ENCODE peak calls at places on chromosomes 11 and 22, in ten cellular contexts. One of them, this sample, is unnamed.

GRCh38 chr22:43618517-43618916 is 193.6 kb downstream of the EFCAB6 start:
- DNase-seq in upper lobe of right lung: no peak
- DNase-seq in heart right ventricle: no peak
- DNase-seq in epithelial cell of esophagus: no peak
- DNase-seq in PC-9: peak
- DNase-seq in A549: no peak
- DNase-seq in ovary: no peak
- DNase-seq in AG04449: no peak
- DNase-seq in pancreas: no peak
- DNase-seq in fibroblast of mammary gland: no peak
- DNase-seq in this sample: no peak

GRCh38 chr22:19679476-19680099 is 34.7 kb upstream of the SEPTIN5 start:
- DNase-seq in upper lobe of right lung: peak
- DNase-seq in heart right ventricle: peak
- DNase-seq in epithelial cell of esophagus: peak
- DNase-seq in PC-9: no peak
- DNase-seq in A549: peak
- DNase-seq in ovary: peak
- DNase-seq in AG04449: no peak
- DNase-seq in pancreas: peak
- DNase-seq in fibroblast of mammary gland: no peak
- DNase-seq in this sample: peak

GRCh38 chr22:23804781-23805291 is 18.1 kb downstream of the SMARCB1 start:
- DNase-seq in upper lobe of right lung: no peak
- DNase-seq in heart right ventricle: no peak
- DNase-seq in epithelial cell of esophagus: no peak
- DNase-seq in PC-9: no peak
- DNase-seq in A549: no peak
- DNase-seq in ovary: no peak
- DNase-seq in AG04449: no peak
- DNase-seq in pancreas: no peak
- DNase-seq in fibroblast of mammary gland: no peak
- DNase-seq in this sample: no peak

GRCh38 chr11:3154001-3154599 is 11.0 kb downstream of the OSBPL5 start:
- DNase-seq in upper lobe of right lung: peak
- DNase-seq in heart right ventricle: no peak
- DNase-seq in epithelial cell of esophagus: no peak
- DNase-seq in PC-9: no peak
- DNase-seq in A549: no peak
- DNase-seq in ovary: no peak
- DNase-seq in AG04449: no peak
- DNase-seq in pancreas: peak
- DNase-seq in fibroblast of mammary gland: peak
- DNase-seq in this sample: no peak

GRCh38 chr11:15969281-15969680 is 387.1 kb downstream of the SOX6 start:
- DNase-seq in upper lobe of right lung: no peak
- DNase-seq in heart right ventricle: peak
- DNase-seq in epithelial cell of esophagus: peak
- DNase-seq in PC-9: peak
- DNase-seq in A549: peak
- DNase-seq in ovary: peak
- DNase-seq in AG04449: peak
- DNase-seq in pancreas: peak
- DNase-seq in fibroblast of mammary gland: peak
- DNase-seq in this sample: peak

GRCh38 chr22:35312198-35313059 is 12.7 kb downstream of the TOM1 start:
- DNase-seq in upper lobe of right lung: peak
- DNase-seq in heart right ventricle: no peak
- DNase-seq in epithelial cell of esophagus: peak
- DNase-seq in PC-9: peak
- DNase-seq in A549: no peak
- DNase-seq in ovary: peak
- DNase-seq in AG04449: peak
- DNase-seq in pancreas: no peak
- DNase-seq in fibroblast of mammary gland: peak
- DNase-seq in this sample: peak

GRCh38 chr22:35971418-35972119 is 57.1 kb downstream of the RBFOX2 start:
- DNase-seq in upper lobe of right lung: no peak
- DNase-seq in heart right ventricle: peak
- DNase-seq in epithelial cell of esophagus: no peak
- DNase-seq in PC-9: no peak
- DNase-seq in A549: no peak
- DNase-seq in ovary: no peak
- DNase-seq in AG04449: peak
- DNase-seq in pancreas: no peak
- DNase-seq in fibroblast of mammary gland: peak
- DNase-seq in this sample: peak

GRCh38 chr22:36954251-36955014 is 41.0 kb downstream of the CSF2RB start:
- DNase-seq in upper lobe of right lung: no peak
- DNase-seq in heart right ventricle: no peak
- DNase-seq in epithelial cell of esophagus: no peak
- DNase-seq in PC-9: no peak
- DNase-seq in A549: no peak
- DNase-seq in ovary: no peak
- DNase-seq in AG04449: no peak
- DNase-seq in pancreas: no peak
- DNase-seq in fibroblast of mammary gland: no peak
- DNase-seq in this sample: no peak

GRCh38 chr11:73270089-73270854 is 1.9 kb upstream of the P2RY6 start:
- DNase-seq in upper lobe of right lung: peak
- DNase-seq in heart right ventricle: no peak
- DNase-seq in epithelial cell of esophagus: no peak
- DNase-seq in PC-9: no peak
- DNase-seq in A549: no peak
- DNase-seq in ovary: no peak
- DNase-seq in AG04449: no peak
- DNase-seq in pancreas: no peak
- DNase-seq in fibroblast of mammary gland: no peak
- DNase-seq in this sample: no peak
- H3K4me3 ChIP-seq in upper lobe of right lung: no peak
- H3K4me3 ChIP-seq in heart right ventricle: no peak
- H3K4me3 ChIP-seq in epithelial cell of esophagus: no peak
- H3K4me3 ChIP-seq in PC-9: peak
- H3K4me3 ChIP-seq in A549: no peak
- H3K4me3 ChIP-seq in ovary: no peak
- H3K4me3 ChIP-seq in AG04449: no peak
- H3K4me3 ChIP-seq in pancreas: no peak
- H3K4me3 ChIP-seq in fibroblast of mammary gland: no peak
- H3K4me3 ChIP-seq in this sample: no peak

GRCh38 chr11:47430524-47430923 is 4.3 kb upstream of the PSMC3 start:
- DNase-seq in upper lobe of right lung: no peak
- DNase-seq in heart right ventricle: no peak
- DNase-seq in epithelial cell of esophagus: no peak
- DNase-seq in PC-9: no peak
- DNase-seq in A549: no peak
- DNase-seq in ovary: no peak
- DNase-seq in AG04449: no peak
- DNase-seq in pancreas: no peak
- DNase-seq in fibroblast of mammary gland: no peak
- DNase-seq in this sample: no peak

GRCh38 chr11:47425611-47426010 is 628 bp downstream of the PSMC3 start:
- DNase-seq in upper lobe of right lung: no peak
- DNase-seq in heart right ventricle: no peak
- DNase-seq in epithelial cell of esophagus: no peak
- DNase-seq in PC-9: no peak
- DNase-seq in A549: no peak
- DNase-seq in ovary: no peak
- DNase-seq in AG04449: no peak
- DNase-seq in pancreas: no peak
- DNase-seq in fibroblast of mammary gland: no peak
- DNase-seq in this sample: no peak

GRCh38 chr11:47431356-47432083 is 5.3 kb upstream of the PSMC3 start:
- DNase-seq in upper lobe of right lung: no peak
- DNase-seq in heart right ventricle: no peak
- DNase-seq in epithelial cell of esophagus: no peak
- DNase-seq in PC-9: no peak
- DNase-seq in A549: no peak
- DNase-seq in ovary: no peak
- DNase-seq in AG04449: no peak
- DNase-seq in pancreas: no peak
- DNase-seq in fibroblast of mammary gland: no peak
- DNase-seq in this sample: no peak

DNA sequence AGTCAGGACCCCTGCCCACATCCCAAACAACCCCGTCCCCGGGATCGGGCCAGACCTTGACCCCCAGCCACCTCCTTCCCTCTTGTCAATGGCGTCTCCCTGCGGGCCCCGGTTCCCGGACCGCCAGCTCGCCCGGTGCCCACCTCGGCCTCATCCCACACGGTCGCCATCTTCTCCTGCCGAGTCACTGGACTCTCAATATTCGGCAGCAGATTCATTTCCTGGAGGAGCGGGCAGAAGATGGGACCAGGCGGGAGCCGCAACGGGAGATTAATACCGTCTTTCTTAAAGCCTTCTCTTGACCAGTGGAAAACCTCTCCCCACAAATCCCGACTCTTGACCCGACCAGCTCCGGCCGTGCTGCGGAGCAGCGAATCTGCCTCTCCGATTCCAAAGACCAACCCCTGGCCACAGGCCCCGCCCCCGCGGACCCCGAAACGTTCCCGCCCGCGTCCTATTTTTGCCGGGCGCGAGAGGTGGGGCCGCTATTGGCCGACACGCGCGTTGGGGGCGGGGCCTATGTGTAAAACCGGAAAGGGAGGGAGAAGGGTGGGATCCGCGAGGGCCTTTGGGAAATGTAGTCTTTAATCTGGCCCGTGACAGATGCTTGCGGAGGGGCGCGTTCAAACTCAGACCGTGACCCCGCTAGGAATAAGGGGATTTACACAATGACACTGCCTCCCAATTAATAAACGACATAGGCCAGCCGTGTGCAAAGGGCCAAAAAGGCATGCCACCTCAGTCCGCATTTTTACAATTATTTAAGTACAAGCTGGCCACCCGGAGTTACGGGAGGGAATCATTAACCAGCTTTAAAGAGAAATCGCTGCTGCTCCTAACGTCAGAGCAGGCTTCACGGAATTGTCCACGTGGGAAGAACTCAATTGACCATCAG is at the start of gene PSMC3:
- DNase-seq in upper lobe of right lung: peak
- DNase-seq in heart right ventricle: peak
- DNase-seq in epithelial cell of esophagus: peak
- DNase-seq in PC-9: peak
- DNase-seq in A549: peak
- DNase-seq in ovary: peak
- DNase-seq in AG04449: peak
- DNase-seq in pancreas: peak
- DNase-seq in fibroblast of mammary gland: peak
- DNase-seq in this sample: peak
- TF ChIP-seq CTCF in upper lobe of right lung: no peak
- TF ChIP-seq CTCF in heart right ventricle: no peak
- TF ChIP-seq CTCF in epithelial cell of esophagus: no peak
- TF ChIP-seq CTCF in PC-9: no peak
- TF ChIP-seq CTCF in A549: no peak
- TF ChIP-seq CTCF in ovary: no peak
- TF ChIP-seq CTCF in AG04449: no peak
- TF ChIP-seq CTCF in pancreas: no peak
- TF ChIP-seq CTCF in fibroblast of mammary gland: no peak
- TF ChIP-seq CTCF in this sample: no peak

GRCh38 chr11:1516273-1517067 is 29.9 kb upstream of the MOB2 start:
- DNase-seq in upper lobe of right lung: no peak
- DNase-seq in heart right ventricle: no peak
- DNase-seq in epithelial cell of esophagus: peak
- DNase-seq in PC-9: no peak
- DNase-seq in A549: no peak
- DNase-seq in ovary: no peak
- DNase-seq in AG04449: peak
- DNase-seq in pancreas: no peak
- DNase-seq in fibroblast of mammary gland: no peak
- DNase-seq in this sample: no peak
- H3K4me3 ChIP-seq in upper lobe of right lung: no peak
- H3K4me3 ChIP-seq in heart right ventricle: no peak
- H3K4me3 ChIP-seq in epithelial cell of esophagus: no peak
- H3K4me3 ChIP-seq in PC-9: no peak
- H3K4me3 ChIP-seq in A549: no peak
- H3K4me3 ChIP-seq in ovary: no peak
- H3K4me3 ChIP-seq in AG04449: no peak
- H3K4me3 ChIP-seq in pancreas: no peak
- H3K4me3 ChIP-seq in fibroblast of mammary gland: no peak
- H3K4me3 ChIP-seq in this sample: no peak

GRCh38 chr11:130160460-130161090 is 993 bp downstream of the ST14 start:
- DNase-seq in upper lobe of right lung: no peak
- DNase-seq in heart right ventricle: no peak
- DNase-seq in epithelial cell of esophagus: no peak
- DNase-seq in PC-9: no peak
- DNase-seq in A549: no peak
- DNase-seq in ovary: no peak
- DNase-seq in AG04449: no peak
- DNase-seq in pancreas: no peak
- DNase-seq in fibroblast of mammary gland: no peak
- DNase-seq in this sample: no peak
- TF ChIP-seq CTCF in upper lobe of right lung: no peak
- TF ChIP-seq CTCF in heart right ventricle: no peak
- TF ChIP-seq CTCF in epithelial cell of esophagus: no peak
- TF ChIP-seq CTCF in PC-9: no peak
- TF ChIP-seq CTCF in A549: no peak
- TF ChIP-seq CTCF in ovary: no peak
- TF ChIP-seq CTCF in AG04449: no peak
- TF ChIP-seq CTCF in pancreas: no peak
- TF ChIP-seq CTCF in fibroblast of mammary gland: no peak
- TF ChIP-seq CTCF in this sample: no peak